ENCODE peak calls at places on chromosomes 12 and 14, in nine cellular contexts. X is testis, T is suprapubic skin, K is tibial nerve, S is IMR-90, G is lower leg skin, J is body of pancreas, O is spleen, E is endothelial cell of umbilical vein. N is an unnamed sample.

GRCh38 chr12:106774808-106775524 is 484 bp downstream of the RIC8B start:
- DNase-seq in S (no peak), K (no peak), X (no peak), J (no peak), G (no peak), E (peak; percentile 16), T (peak; percentile 70), O (no peak), N (no peak)

GRCh38 chr12:132172619-132173018 is 28.4 kb downstream of the NOC4L start:
- DNase-seq in T (no peak), E (no peak), O (peak; percentile 67), J (no peak), X (no peak), K (no peak), S (no peak), G (no peak), N (no peak)

GRCh38 chr12:25130741-25131188 is 64.2 kb downstream of the DNAI7 start:
- DNase-seq in K (no peak), G (no peak), J (no peak), O (no peak), X (no peak), E (peak; percentile 49), S (peak; percentile 67), T (no peak), N (no peak)

GRCh38 chr14:31926123-31926522 is 151.0 kb upstream of the ARHGAP5 start:
- DNase-seq in K (no peak), J (no peak), G (no peak), X (no peak), E (peak; percentile 60), O (no peak), T (no peak), S (peak; percentile 53), N (peak; percentile 11)

GRCh38 chr14:99589651-99590530 is 14.1 kb downstream of the CCDC85C start:
- DNase-seq in E (no peak), X (no peak), K (no peak), S (no peak), G (no peak), T (no peak), J (no peak), O (no peak), N (no peak)

GRCh38 chr12:98002887-98003493 is 512.4 kb upstream of the TMPO start:
- DNase-seq in X (peak; percentile 54), J (peak; percentile 47), E (peak; percentile 31), O (no peak), T (no peak), S (peak; percentile 1), K (peak; percentile 52), G (no peak), N (peak; percentile 4)

GRCh38 chr14:52694761-52695480 is 437 bp downstream of the ERO1A start:
- DNase-seq in K (no peak), J (peak; percentile 50), X (peak; percentile 53), G (no peak), T (no peak), O (no peak), E (peak; percentile 65), S (peak; percentile 49), N (no peak)

GRCh38 chr12:124626841-124627502 is 59.6 kb upstream of the NCOR2 start:
- DNase-seq in T (no peak), S (peak; percentile 43), J (peak; percentile 53), G (peak; percentile 61), X (peak; percentile 85), K (peak; percentile 79), O (no peak), E (peak; percentile 79), N (no peak)

GRCh38 chr12:95215925-95216324 is 1.3 kb downstream of the FGD6 start:
- DNase-seq in J (no peak), T (no peak), K (no peak), O (no peak), G (no peak), X (no peak), E (peak; percentile 78), S (peak; percentile 75), N (no peak)

GRCh38 chr12:120013659-120014380 is 24.8 kb downstream of the BICDL1 start:
- DNase-seq in O (no peak), G (no peak), E (no peak), J (no peak), K (no peak), X (no peak), S (no peak), T (no peak), N (no peak)

GRCh38 chr12:5201554-5202243 is 158.0 kb downstream of the KCNA5 start:
- DNase-seq in O (no peak), T (no peak), E (no peak), S (peak; percentile 54), J (no peak), X (no peak), K (no peak), G (no peak), N (peak; percentile 46)

GRCh38 chr12:115337693-115338543 is 653.9 kb upstream of the TBX3 start:
- DNase-seq in E (peak; percentile 8), X (no peak), G (peak; percentile 83), K (peak; percentile 52), J (peak; percentile 30), S (peak; percentile 98), O (no peak), T (peak; percentile 84), N (peak; percentile 60)

GRCh38 chr12:54038260-54038759 is 5.5 kb downstream of the HOXC5 start:
- DNase-seq in E (no peak), O (no peak), G (no peak), K (no peak), J (no peak), T (no peak), X (no peak), S (no peak), N (no peak)

GRCh38 chr14:103104654-103105511 is 10.4 kb downstream of the EXOC3L4 start:
- DNase-seq in G (no peak), O (peak; percentile 94), S (peak; percentile 50), K (peak; percentile 69), X (peak; percentile 81), T (no peak), E (no peak), J (peak; percentile 76), N (no peak)

GRCh38 chr14:64823305-64823985 is 56.3 kb downstream of the SPTB start:
- DNase-seq in K (peak; percentile 50), J (peak; percentile 86), E (peak; percentile 36), X (peak; percentile 82), T (peak; percentile 77), G (peak; percentile 54), S (peak; percentile 69), O (peak; percentile 92), N (peak; percentile 83)

GRCh38 chr14:64825006-64825405 is 54.7 kb downstream of the SPTB start:
- DNase-seq in G (no peak), E (no peak), X (no peak), S (no peak), T (no peak), K (no peak), J (no peak), O (no peak), N (no peak)

GRCh38 chr14:64826845-64827244 is 52.9 kb downstream of the SPTB start:
- DNase-seq in K (no peak), X (no peak), J (no peak), T (no peak), O (no peak), G (no peak), S (no peak), E (no peak), N (no peak)

GRCh38 chr14:64826333-64826732 is 53.4 kb downstream of the SPTB start:
- DNase-seq in G (no peak), O (no peak), K (no peak), T (no peak), J (no peak), S (peak; percentile 22), E (no peak), X (no peak), N (no peak)

DNA sequence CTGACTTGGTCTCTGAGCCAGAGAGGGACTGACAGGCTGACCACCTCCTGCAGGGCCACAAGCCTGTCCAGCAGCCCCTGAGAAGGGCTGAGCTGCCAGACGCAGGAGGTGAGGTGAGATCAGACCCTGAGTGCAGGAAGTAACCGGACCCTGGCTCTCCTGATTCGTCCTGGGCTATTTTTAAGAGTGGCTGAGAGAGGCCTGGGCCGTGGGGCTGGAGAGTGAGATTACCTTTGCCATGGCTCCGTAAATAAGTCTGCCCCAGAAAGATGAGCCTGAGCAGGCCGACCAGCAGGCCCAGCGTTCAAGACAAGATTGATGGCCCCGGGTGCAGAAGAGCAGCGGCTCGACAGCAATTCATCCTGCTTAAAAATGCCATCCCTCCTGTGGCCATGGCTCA is 54.2 kb downstream of the SPTB start:
- DNase-seq in K (no peak), G (no peak), J (no peak), O (no peak), S (no peak), T (no peak), X (no peak), E (no peak), N (no peak)
- TF ChIP-seq POLR2A in K (no peak), G (no peak), J (no peak), O (no peak), S (no peak), T (no peak), X (no peak), E (no peak), N (no peak)

GRCh38 chr12:7989827-7990491 is 42.6 kb upstream of the FOXJ2 start:
- DNase-seq in K (peak; percentile 36), X (peak; percentile 47), J (no peak), S (peak; percentile 12), G (peak; percentile 71), E (peak; percentile 73), T (peak; percentile 56), O (peak; percentile 91), N (no peak)
- TF ChIP-seq POLR2A in K (no peak), X (no peak), J (no peak), S (no peak), G (no peak), E (no peak), T (no peak), O (no peak), N (no peak)

DNA sequence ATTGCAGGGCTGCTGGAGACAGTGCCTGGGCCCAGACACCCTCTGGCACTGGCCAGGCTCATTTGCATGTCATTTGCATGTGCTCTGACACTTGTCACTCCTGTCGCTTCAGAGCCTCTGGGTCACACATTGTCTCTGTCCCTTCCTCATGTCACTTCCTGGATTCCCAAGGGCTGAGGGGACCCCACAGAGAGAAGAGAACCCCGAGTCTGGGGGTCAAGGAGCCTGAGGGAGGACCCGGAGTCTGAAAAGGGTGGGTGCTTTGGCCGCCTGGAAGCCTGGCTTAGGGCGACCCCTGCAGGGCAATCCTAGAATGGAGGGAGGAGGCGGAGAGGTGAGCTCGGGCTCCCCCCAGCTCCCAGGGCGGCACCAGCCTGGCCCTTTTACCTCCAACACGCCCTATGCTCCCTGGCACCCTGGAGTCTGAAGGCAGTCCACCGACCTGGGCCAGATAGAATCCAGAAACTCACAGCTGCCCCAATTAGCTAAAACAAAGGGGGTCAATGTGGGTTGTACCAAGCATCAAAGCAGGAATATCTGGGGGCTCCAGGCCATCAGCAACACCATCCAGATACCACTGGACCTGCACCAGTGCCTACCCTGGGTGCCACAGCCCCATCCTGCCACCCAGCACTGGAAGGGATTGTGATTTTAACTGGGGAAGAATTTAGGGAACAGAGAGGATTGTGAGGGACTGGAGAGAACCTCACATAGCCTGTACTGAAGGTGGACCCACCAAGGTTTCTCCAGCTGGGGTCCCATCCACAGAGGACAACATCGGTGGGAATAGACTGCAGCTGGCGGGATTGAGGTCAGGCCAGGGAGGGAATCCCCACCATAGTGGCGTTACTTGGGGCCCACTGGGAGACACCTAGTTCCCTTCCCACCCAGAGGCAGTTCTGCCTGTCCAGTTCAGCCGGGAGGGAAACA is 21.8 kb upstream of the KRT78 start:
- DNase-seq in T (peak; percentile 84), G (peak; percentile 69), K (peak; percentile 62), J (peak; percentile 56), S (peak; percentile 25), X (peak; percentile 69), O (peak; percentile 86), E (peak; percentile 32), N (peak; percentile 77)
- TF ChIP-seq POLR2A in T (no peak), G (no peak), K (no peak), J (no peak), S (no peak), X (no peak), O (no peak), E (no peak), N (peak; percentile 22)

GRCh38 chr12:56189918-56190694 is 823 bp upstream of the SMARCC2 start:
- DNase-seq in E (peak; percentile 87), S (peak; percentile 85), G (peak; percentile 81), T (peak; percentile 87), X (peak; percentile 89), K (peak; percentile 89), J (peak; percentile 88), O (peak; percentile 90), N (peak; percentile 71)
- TF ChIP-seq POLR2A in E (no peak), S (no peak), G (no peak), T (no peak), X (no peak), K (no peak), J (peak; percentile 66), O (no peak), N (no peak)